ENCODE peak calls at places on chromosomes 2 and 18, in nine cellular contexts. U is iPS DF 6.9; V is CD8-positive, alpha-beta memory T cell; Q is BE2C; C is H7; Y is CD4-positive, CD25-positive, alpha-beta regulatory T cell; P is transverse colon; I is cardiac muscle cell; S is heart left ventricle. D is an unnamed sample.

GRCh38 chr2:12320027-12320734 is 396.6 kb upstream of the TRIB2 start:
- DNase-seq in Q (no peak), S (no peak), Y (no peak), I (no peak), U (no peak), V (no peak), C (no peak), P (no peak), D (no peak)

GRCh38 chr2:121613774-121614173 is 35.5 kb downstream of the CLASP1 start:
- DNase-seq in Y (no peak), C (no peak), Q (no peak), I (no peak), V (no peak), P (no peak), S (no peak), U (no peak), D (no peak)

GRCh38 chr2:152716805-152717241 is 438 bp downstream of the PRPF40A start:
- DNase-seq in I (peak), Y (peak), P (peak), C (peak), Q (peak), U (no peak), V (peak), S (peak), D (peak)

GRCh38 chr18:71116535-71116934 is 827.7 kb downstream of the SOCS6 start:
- DNase-seq in V (no peak), C (no peak), Q (no peak), Y (no peak), I (no peak), U (no peak), S (no peak), P (no peak), D (no peak)

GRCh38 chr18:10101293-10101701 is 187.5 kb downstream of the VAPA start:
- DNase-seq in P (no peak), C (peak), I (no peak), Q (no peak), V (no peak), Y (no peak), S (no peak), U (no peak), D (no peak)

GRCh38 chr2:184689633-184690032 is 91.3 kb downstream of the ZNF804A start:
- DNase-seq in P (no peak), V (no peak), Q (no peak), S (no peak), C (no peak), Y (no peak), I (no peak), U (no peak), D (no peak)

GRCh38 chr2:207274541-207274940 is 108.8 kb upstream of the KLF7 start:
- DNase-seq in U (no peak), I (no peak), V (no peak), Q (no peak), P (no peak), S (no peak), C (no peak), Y (no peak), D (no peak)

GRCh38 chr2:207676827-207677354 is 34.5 kb upstream of the CCNYL1 start:
- DNase-seq in U (no peak), S (no peak), I (no peak), P (no peak), Y (no peak), Q (no peak), C (no peak), V (no peak), D (peak)

GRCh38 chr18:44149706-44150105 is 531.0 kb upstream of the SETBP1 start:
- DNase-seq in P (no peak), S (no peak), U (no peak), V (no peak), Q (no peak), Y (no peak), C (no peak), I (no peak), D (peak)

GRCh38 chr2:1750935-1751767 is 6.8 kb upstream of the PXDN start:
- DNase-seq in Q (peak), P (peak), I (peak), U (no peak), V (no peak), S (peak), Y (no peak), C (peak), D (peak)

GRCh38 chr2:54422072-54422581 is 34.0 kb upstream of the SPTBN1 start:
- DNase-seq in Q (no peak), Y (no peak), I (no peak), C (no peak), S (no peak), U (no peak), P (no peak), V (peak), D (no peak)

GRCh38 chr2:190986221-190986953 is 27.6 kb downstream of the STAT1 start:
- DNase-seq in Y (no peak), U (no peak), S (no peak), C (no peak), P (no peak), I (no peak), Q (no peak), V (no peak), D (no peak)

GRCh38 chr2:188984680-188985079 is 10.5 kb downstream of the COL3A1 start:
- DNase-seq in V (no peak), I (no peak), P (no peak), C (no peak), U (no peak), S (no peak), Y (no peak), Q (no peak), D (no peak)

GRCh38 chr2:63975437-63976124 is 43.6 kb downstream of the VPS54 start:
- DNase-seq in P (no peak), U (no peak), S (no peak), C (no peak), I (no peak), Y (no peak), V (no peak), Q (no peak), D (peak)

GRCh38 chr18:79887181-79888000 is 64.1 kb downstream of the SLC66A2 start:
- DNase-seq in S (no peak), U (no peak), V (no peak), Q (no peak), P (no peak), C (no peak), Y (no peak), I (no peak), D (no peak)

GRCh38 chr2:174716785-174717184 is 47.5 kb downstream of the CHRNA1 start:
- DNase-seq in U (no peak), S (no peak), Q (no peak), I (no peak), P (no peak), V (no peak), Y (no peak), C (no peak), D (no peak)

GRCh38 chr2:8234253-8234652 is 447.6 kb upstream of the ID2 start:
- DNase-seq in I (no peak), P (no peak), Y (no peak), V (no peak), Q (no peak), U (no peak), C (no peak), S (no peak), D (no peak)

GRCh38 chr2:61235716-61236115 is 73.7 kb downstream of the C2orf74 start:
- DNase-seq in I (no peak), V (no peak), U (no peak), P (no peak), S (no peak), Q (no peak), Y (no peak), C (no peak), D (no peak)

GRCh38 chr2:76861708-76862107 is 660.5 kb downstream of the LRRTM4 start:
- DNase-seq in Q (no peak), C (no peak), V (no peak), Y (no peak), U (no peak), I (no peak), P (no peak), S (no peak), D (no peak)

GRCh38 chr2:147273106-147273505 is 571.7 kb upstream of the ACVR2A start:
- DNase-seq in U (no peak), V (no peak), I (no peak), C (no peak), P (no peak), S (no peak), Y (no peak), Q (no peak), D (peak)

GRCh38 chr2:104638795-104639194 is 215.1 kb upstream of the POU3F3 start:
- DNase-seq in S (no peak), C (no peak), Q (peak), P (no peak), I (no peak), Y (no peak), V (no peak), U (no peak), D (no peak)

GRCh38 chr2:140990416-140990815 is 1140.4 kb downstream of the LRP1B start:
- DNase-seq in U (no peak), I (no peak), Q (no peak), C (no peak), V (no peak), S (no peak), P (no peak), Y (no peak), D (peak)

GRCh38 chr2:206435738-206436137 is 7.6 kb upstream of the ADAM23 start:
- DNase-seq in C (no peak), I (no peak), S (no peak), P (no peak), U (no peak), V (no peak), Q (no peak), Y (no peak), D (no peak)

GRCh38 chr2:170369894-170370293 is 191.9 kb downstream of the MYO3B start:
- DNase-seq in V (no peak), S (no peak), P (no peak), Y (no peak), I (peak), C (no peak), Q (no peak), U (no peak), D (peak)

GRCh38 chr2:120576509-120577474 is 158.9 kb upstream of the GLI2 start:
- DNase-seq in Q (peak), I (no peak), V (no peak), C (peak), S (peak), U (no peak), Y (no peak), P (peak), D (peak)

GRCh38 chr18:79597176-79598045 is 82.2 kb upstream of the CTDP1 start:
- DNase-seq in Q (peak), S (no peak), C (no peak), I (no peak), V (no peak), Y (no peak), U (no peak), P (peak), D (no peak)

GRCh38 chr2:168849610-168850009 is 40.6 kb downstream of the SPC25 start:
- DNase-seq in P (peak), Y (no peak), U (peak), S (no peak), I (peak), C (peak), Q (peak), V (no peak), D (no peak)

GRCh38 chr2:166453995-166454595 is 40.0 kb downstream of the SCN7A start:
- DNase-seq in Y (no peak), Q (no peak), U (no peak), V (no peak), I (no peak), S (no peak), P (no peak), C (no peak), D (no peak)

GRCh38 chr18:48023334-48024008 is 93.0 kb upstream of the SMAD2 start:
- DNase-seq in U (peak), I (peak), Y (no peak), C (peak), Q (peak), V (no peak), P (peak), S (peak), D (peak)

GRCh38 chr2:195561205-195562032 is 95.6 kb upstream of the SLC39A10 start:
- DNase-seq in Q (no peak), I (no peak), Y (no peak), S (no peak), C (no peak), P (no peak), V (no peak), U (no peak), D (peak)

GRCh38 chr2:160201849-160202539 is 1.9 kb upstream of the ITGB6 start:
- DNase-seq in V (no peak), U (no peak), S (no peak), Q (no peak), I (no peak), P (no peak), C (no peak), Y (no peak), D (no peak)

GRCh38 chr2:160197587-160197986 is 2.5 kb downstream of the ITGB6 start:
- DNase-seq in I (no peak), V (no peak), U (no peak), Y (no peak), S (no peak), Q (no peak), P (no peak), C (no peak), D (no peak)

GRCh38 chr2:160199053-160199452 is 1.0 kb downstream of the ITGB6 start:
- DNase-seq in V (no peak), I (no peak), C (no peak), P (no peak), Y (no peak), U (no peak), Q (no peak), S (no peak), D (no peak)

GRCh38 chr2:160200921-160201320 is 849 bp upstream of the ITGB6 start:
- DNase-seq in Q (no peak), V (no peak), U (no peak), I (no peak), P (no peak), Y (no peak), C (no peak), S (no peak), D (no peak)

GRCh38 chr2:160199683-160200389 is at the start of gene ITGB6:
- DNase-seq in Y (no peak), Q (no peak), V (no peak), I (no peak), S (no peak), P (no peak), U (no peak), C (no peak), D (peak)
- H3K4me3 ChIP-seq in Y (no peak), Q (no peak), V (no peak), I (no peak), S (no peak), P (peak), U (no peak), C (no peak), D (peak)

DNA sequence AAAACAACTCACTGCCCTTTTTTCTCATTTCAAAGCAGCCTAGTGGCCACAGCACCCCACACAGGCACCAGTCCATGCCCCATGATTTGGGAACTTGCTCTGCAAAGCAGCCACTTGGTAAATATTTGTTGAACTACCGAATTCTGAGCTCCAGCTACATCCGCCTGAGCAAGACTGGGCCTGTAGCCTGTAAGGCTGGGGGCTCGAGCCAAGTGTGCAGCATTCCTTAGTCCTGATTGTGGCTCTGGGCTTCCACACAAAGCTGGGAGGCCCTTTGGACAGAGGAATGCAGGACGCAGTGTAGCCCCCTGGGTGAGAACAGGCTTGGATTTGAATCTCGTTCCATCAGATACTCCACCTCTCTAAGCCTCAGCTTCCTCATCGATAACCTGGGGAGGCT is 88.4 kb downstream of the ACTR2 start:
- DNase-seq in Y (no peak), U (no peak), V (no peak), S (peak), P (peak), I (no peak), C (no peak), Q (no peak), D (peak)
- H3K4me3 ChIP-seq in Y (no peak), U (no peak), V (no peak), S (no peak), P (no peak), I (no peak), C (no peak), Q (no peak), D (no peak)

GRCh38 chr2:238286095-238286494 is 2.3 kb downstream of the PER2 start:
- DNase-seq in Q (no peak), Y (no peak), P (no peak), I (no peak), S (no peak), U (no peak), V (no peak), C (no peak), D (no peak)

GRCh38 chr2:238286551-238286950 is 1.9 kb downstream of the PER2 start:
- DNase-seq in P (peak), C (no peak), Q (no peak), V (no peak), U (no peak), Y (no peak), I (no peak), S (peak), D (peak)

GRCh38 chr2:238287702-238288649 is at the start of gene PER2:
- DNase-seq in Y (peak), V (no peak), S (peak), P (peak), U (no peak), I (peak), Q (peak), C (peak), D (peak)

GRCh38 chr2:238285653-238286082 is 2.7 kb downstream of the PER2 start:
- DNase-seq in V (no peak), I (no peak), C (peak), U (no peak), S (peak), Q (no peak), P (peak), Y (no peak), D (peak)

GRCh38 chr2:238286987-238287386 is 1.4 kb downstream of the PER2 start:
- DNase-seq in S (no peak), C (no peak), I (no peak), P (no peak), Y (no peak), U (no peak), Q (no peak), V (no peak), D (peak)
- H3K4me3 ChIP-seq in S (peak), C (no peak), I (no peak), P (peak), Y (peak), U (no peak), Q (peak), V (no peak), D (peak)

GRCh38 chr18:25234363-25234639 is 117.7 kb downstream of the ZNF521 start:
- DNase-seq in Q (no peak), P (no peak), Y (no peak), U (no peak), S (no peak), C (no peak), I (no peak), V (no peak), D (no peak)
- H3K4me3 ChIP-seq in Q (no peak), P (no peak), Y (no peak), U (no peak), S (peak), C (no peak), I (no peak), V (no peak), D (no peak)

GRCh38 chr2:45009928-45010705 is 865 bp upstream of the SIX2 start:
- DNase-seq in V (no peak), S (peak), C (peak), Q (peak), Y (no peak), I (peak), U (no peak), P (peak), D (peak)
- H3K4me3 ChIP-seq in V (no peak), S (peak), C (peak), Q (peak), Y (no peak), I (peak), U (peak), P (peak), D (peak)

GRCh38 chr2:70938580-70938938 is 2.9 kb downstream of the ATP6V1B1 start:
- DNase-seq in Q (no peak), U (no peak), V (no peak), Y (no peak), C (no peak), S (peak), P (no peak), I (no peak), D (no peak)
- H3K4me3 ChIP-seq in Q (no peak), U (no peak), V (no peak), Y (no peak), C (peak), S (no peak), P (no peak), I (no peak), D (no peak)

DNA sequence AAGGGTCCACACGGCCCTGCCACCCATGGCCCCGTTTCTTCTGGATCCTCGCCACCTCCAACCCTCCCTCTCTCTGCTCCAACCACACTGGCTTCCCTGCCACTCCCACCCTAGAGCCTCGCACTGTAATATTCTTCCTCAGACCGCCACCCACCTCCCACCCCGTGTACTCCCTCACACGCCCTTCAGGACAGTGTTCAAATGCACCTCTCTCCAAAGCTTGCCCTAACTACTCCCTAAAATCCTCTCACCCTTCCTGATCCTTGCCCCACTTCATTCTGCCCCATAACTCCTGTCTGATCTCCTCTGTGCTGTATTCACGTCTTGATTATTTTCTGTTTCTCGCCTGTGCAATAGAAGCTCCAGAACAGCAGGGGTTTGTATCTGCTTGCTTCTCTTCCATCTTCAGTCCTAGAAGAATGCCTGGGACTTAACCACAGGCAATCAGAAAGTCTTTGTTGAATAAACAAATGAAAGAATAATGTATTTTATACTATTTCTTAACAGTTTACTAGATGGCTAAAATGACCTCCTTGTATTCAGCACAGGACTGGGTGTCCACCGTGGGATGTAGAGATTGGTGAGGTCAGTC is 25.5 kb downstream of the EPB41L3 start:
- DNase-seq in Q (no peak), Y (no peak), V (no peak), S (no peak), P (no peak), C (no peak), I (no peak), U (no peak), D (no peak)
- H3K4me3 ChIP-seq in Q (no peak), Y (no peak), V (no peak), S (peak), P (no peak), C (no peak), I (no peak), U (no peak), D (no peak)

DNA sequence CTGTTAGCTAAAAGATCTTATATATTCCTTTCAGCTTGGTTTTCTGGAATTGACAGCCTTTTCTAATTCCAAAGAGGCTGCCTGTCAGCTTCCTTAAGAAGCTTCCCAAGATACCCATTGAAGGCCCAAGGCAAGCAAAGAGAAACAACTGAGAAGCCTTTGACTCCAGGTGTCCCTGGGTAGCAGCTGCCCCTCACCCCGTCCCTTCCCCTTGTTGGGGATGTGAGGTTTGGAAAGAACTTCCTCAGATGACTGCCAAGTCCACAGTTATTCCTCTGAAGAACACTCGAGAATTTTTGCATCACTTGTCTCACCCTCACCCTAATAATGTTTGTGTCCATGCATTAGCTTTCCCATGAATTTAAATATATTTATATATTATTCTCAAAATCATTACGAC is 13.3 kb downstream of the MAPRE3 start:
- DNase-seq in U (no peak), Y (no peak), V (no peak), P (no peak), Q (no peak), S (no peak), C (no peak), I (no peak), D (no peak)
- H3K4me3 ChIP-seq in U (no peak), Y (no peak), V (no peak), P (no peak), Q (no peak), S (no peak), C (no peak), I (no peak), D (no peak)

DNA sequence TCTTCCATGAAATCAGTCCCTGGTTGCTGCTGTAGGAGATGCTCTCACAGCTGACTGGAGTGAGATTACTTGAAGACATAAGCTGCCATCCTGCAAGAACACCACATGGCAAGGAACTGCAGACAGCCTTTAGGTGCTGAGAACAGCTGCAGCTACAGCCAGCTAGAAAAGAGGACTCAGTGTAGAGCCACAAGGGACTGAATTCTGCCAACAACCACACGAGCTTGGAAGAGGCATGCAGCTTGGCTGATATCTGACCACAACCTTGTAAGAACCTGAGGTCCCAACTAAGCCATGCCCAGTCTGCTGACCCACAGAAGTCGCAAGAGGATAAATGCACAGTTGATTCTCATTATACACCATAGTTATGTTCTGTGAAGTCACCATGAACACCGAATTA is 181.8 kb upstream of the ARL4C start:
- DNase-seq in Q (no peak), P (no peak), C (no peak), I (no peak), S (no peak), V (no peak), Y (no peak), U (no peak), D (no peak)
- H3K4me3 ChIP-seq in Q (no peak), P (no peak), C (no peak), I (no peak), S (no peak), V (no peak), Y (no peak), U (no peak), D (no peak)